ENCODE peak calls at places on chromosomes 4 and X, in five cellular contexts. J is A673, C is pancreas, F is transverse colon, O is stomach. B is an unnamed sample. For H3K4me1, the result is how much of the 10 kb centered on the place peaks cover.

GRCh38 chrX:144896323-144896722 is 351.0 kb upstream of the SPANXN1 start:
- DNase-seq in J (peak), C (no peak), F (no peak), O (no peak), B (no peak)

GRCh38 chr4:40246547-40246900 is 49.7 kb downstream of the RHOH start:
- DNase-seq in J (no peak), C (no peak), F (no peak), O (no peak), B (no peak)

GRCh38 chr4:48341776-48342558 is 638 bp downstream of the SLAIN2 start:
- DNase-seq in J (peak), C (peak), F (peak), O (peak), B (peak)

GRCh38 chr4:10584042-10584441 is 100.5 kb downstream of the CLNK start:
- DNase-seq in J (peak), C (no peak), F (peak), O (peak), B (no peak)

GRCh38 chr4:158371158-158371557 is 150.5 kb upstream of the RXFP1 start:
- DNase-seq in J (no peak), C (no peak), F (no peak), O (no peak), B (no peak)

GRCh38 chr4:185589067-185589844 is 53.9 kb upstream of the PDLIM3 start:
- DNase-seq in J (no peak), C (no peak), F (no peak), O (no peak), B (no peak)

GRCh38 chrX:110012818-110013484 is 10.0 kb downstream of the TMEM164 start:
- DNase-seq in J (no peak), C (no peak), F (no peak), O (peak), B (no peak)

GRCh38 chr4:40180356-40180755 is 16.5 kb upstream of the RHOH start:
- DNase-seq in J (peak), C (no peak), F (no peak), O (no peak), B (no peak)

GRCh38 chrX:29545878-29546277 is 669.5 kb upstream of the MAGEB2 start:
- DNase-seq in J (no peak), C (no peak), F (no peak), O (no peak), B (no peak)

GRCh38 chrX:85326234-85327059 is 53.0 kb downstream of the POF1B start:
- DNase-seq in J (no peak), C (peak), F (no peak), O (peak), B (peak)

GRCh38 chr4:23260510-23260909 is 567.8 kb downstream of the GBA3 start:
- DNase-seq in J (no peak), C (no peak), F (no peak), O (no peak), B (no peak)

GRCh38 chr4:2079926-2080325 is 20.8 kb downstream of the NAT8L start:
- DNase-seq in J (no peak), C (peak), F (peak), O (no peak), B (peak)

GRCh38 chr4:87009095-87009648 is 74.4 kb downstream of the AFF1 start:
- DNase-seq in J (no peak), C (no peak), F (peak), O (no peak), B (no peak)

GRCh38 chr4:131337956-131338355 is 1811.1 kb upstream of the PCDH10 start:
- DNase-seq in J (no peak), C (no peak), F (no peak), O (no peak), B (no peak)

GRCh38 chrX:147917700-147918694 is 6.3 kb downstream of the FMR1 start:
- DNase-seq in J (peak), C (no peak), F (no peak), O (no peak), B (no peak)

GRCh38 chrX:40373641-40374040 is 207.1 kb upstream of the ATP6AP2 start:
- DNase-seq in J (no peak), C (no peak), F (no peak), O (no peak), B (no peak)

GRCh38 chr4:152778656-152779512 is 646 bp downstream of the TIGD4 start:
- DNase-seq in J (peak), C (peak), F (peak), O (peak), B (peak)

GRCh38 chr4:7447236-7447635 is 12.5 kb upstream of the PSAPL1 start:
- DNase-seq in J (no peak), C (no peak), F (no peak), O (no peak), B (no peak)

GRCh38 chr4:48173055-48173991 is 39.3 kb upstream of the TXK start:
- DNase-seq in J (peak), C (no peak), F (no peak), O (no peak), B (no peak)

GRCh38 chr4:48963042-48963679 is 22.9 kb upstream of the CWH43 start:
- DNase-seq in J (peak), C (no peak), F (peak), O (peak), B (peak)

GRCh38 chr4:81466841-81467671 is 4.7 kb downstream of the RASGEF1B start:
- DNase-seq in J (peak), C (no peak), F (peak), O (peak), B (peak)

GRCh38 chr4:169274033-169274432 is 3.3 kb upstream of the SH3RF1 start:
- DNase-seq in J (no peak), C (no peak), F (no peak), O (no peak), B (no peak)

GRCh38 chr4:150569384-150569987 is 12.5 kb upstream of the MAB21L2 start:
- DNase-seq in J (no peak), C (no peak), F (no peak), O (no peak), B (no peak)

GRCh38 chr4:87934973-87935372 is 40.5 kb upstream of the SPP1 start:
- DNase-seq in J (no peak), C (no peak), F (no peak), O (no peak), B (no peak)

GRCh38 chr4:153075256-153075630 is 129.0 kb upstream of the TRIM2 start:
- DNase-seq in J (no peak), C (no peak), F (no peak), O (no peak), B (no peak)

GRCh38 chr4:55499495-55499894 is 47.2 kb downstream of the CLOCK start:
- DNase-seq in J (no peak), C (no peak), F (no peak), O (no peak), B (no peak)

GRCh38 chr4:7911044-7911578 is 28.6 kb downstream of the AFAP1 start:
- DNase-seq in J (no peak), C (no peak), F (no peak), O (no peak), B (no peak)

GRCh38 chr4:75849459-75849858 is 52.8 kb downstream of the PPEF2 start:
- DNase-seq in J (no peak), C (no peak), F (no peak), O (no peak), B (no peak)

GRCh38 chr4:143773998-143774898 is 73.8 kb upstream of the FREM3 start:
- DNase-seq in J (peak), C (no peak), F (peak), O (peak), B (peak)

GRCh38 chrX:152640039-152640818 is 2.5 kb downstream of the GABRQ start:
- DNase-seq in J (no peak), C (no peak), F (no peak), O (no peak), B (no peak)

GRCh38 chr4:155974476-155974749 is 20.7 kb upstream of the CTSO start:
- DNase-seq in J (no peak), C (no peak), F (no peak), O (no peak), B (no peak)

GRCh38 chr4:140094701-140095420 is 59.1 kb downstream of the MAML3 start:
- DNase-seq in J (no peak), C (peak), F (peak), O (peak), B (peak)

GRCh38 chr4:34878961-34879360 is 1365.4 kb downstream of the ARAP2 start:
- DNase-seq in J (no peak), C (no peak), F (no peak), O (no peak), B (no peak)

GRCh38 chrX:127085939-127086338 is 266.4 kb downstream of the PRR32 start:
- DNase-seq in J (no peak), C (no peak), F (no peak), O (no peak), B (no peak)

GRCh38 chr4:25881187-25881586 is 18.4 kb upstream of the SEL1L3 start:
- DNase-seq in J (no peak), C (no peak), F (no peak), O (no peak), B (no peak)

GRCh38 chr4:25879587-25879986 is 16.8 kb upstream of the SEL1L3 start:
- DNase-seq in J (no peak), C (no peak), F (no peak), O (no peak), B (no peak)

GRCh38 chr4:25879091-25879584 is 16.4 kb upstream of the SEL1L3 start:
- DNase-seq in J (no peak), C (no peak), F (no peak), O (no peak), B (no peak)

GRCh38 chr4:25879991-25880641 is 17.3 kb upstream of the SEL1L3 start:
- DNase-seq in J (no peak), C (no peak), F (no peak), O (no peak), B (no peak)

GRCh38 chr4:25878676-25879075 is 15.9 kb upstream of the SEL1L3 start:
- DNase-seq in J (no peak), C (no peak), F (peak), O (no peak), B (peak)
- H3K4me1 ChIP-seq in J (under half), C (under half), F (under half), O (under half), B (under half)

GRCh38 chr4:3747582-3747906 is 18.6 kb upstream of the ADRA2C start:
- DNase-seq in J (no peak), C (no peak), F (no peak), O (no peak), B (no peak)
- TF ChIP-seq CTCF in J (peak), C (no peak), F (peak), O (no peak), B (no peak)

GRCh38 chr4:38014421-38014852 is 54.2 kb downstream of the PTTG2 start:
- DNase-seq in J (no peak), C (no peak), F (no peak), O (no peak), B (no peak)
- H3K27ac ChIP-seq in J (no peak), C (no peak), F (peak), O (peak), B (peak)

GRCh38 chr4:121799888-121800501 is 1.1 kb upstream of the EXOSC9 start:
- DNase-seq in J (no peak), C (no peak), F (no peak), O (no peak), B (no peak)
- H3K4me1 ChIP-seq in J (under half), C (under half), F (under half), O (under half), B (under half)

DNA sequence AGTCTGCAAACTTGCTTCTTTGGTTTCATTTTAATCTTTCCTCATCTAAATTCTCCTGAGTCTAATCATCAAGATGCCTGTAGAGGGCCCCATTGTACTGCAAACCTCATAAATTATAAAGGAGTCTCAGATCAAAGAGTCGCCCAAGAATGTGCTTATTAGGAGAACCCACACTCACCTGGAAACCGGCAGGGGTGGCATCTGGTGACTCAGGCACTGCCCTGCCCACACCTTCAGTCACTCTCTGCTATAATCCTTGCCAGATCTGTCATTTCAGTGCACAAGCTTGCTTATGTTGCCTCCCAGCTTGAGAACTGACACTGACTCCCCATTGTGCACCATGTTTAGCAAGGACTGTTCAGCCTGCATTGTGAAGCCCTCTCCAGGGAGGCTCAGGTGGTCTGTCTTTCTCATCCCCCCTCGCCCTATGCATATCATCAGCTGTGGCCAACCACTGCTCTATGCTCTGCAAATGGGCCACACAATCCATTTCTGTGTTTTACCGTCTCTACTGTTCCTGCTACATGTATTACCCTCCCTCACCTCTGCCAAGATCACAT is 12.4 kb downstream of the EPGN start:
- DNase-seq in J (peak), C (no peak), F (peak), O (peak), B (peak)
- TF ChIP-seq CTCF in J (peak), C (peak), F (peak), O (no peak), B (no peak)

GRCh38 chr4:113741971-113742370 is 19.6 kb downstream of the CAMK2D start:
- DNase-seq in J (no peak), C (no peak), F (no peak), O (no peak), B (no peak)

GRCh38 chr4:113742643-113743042 is 18.9 kb downstream of the CAMK2D start:
- DNase-seq in J (no peak), C (no peak), F (no peak), O (no peak), B (no peak)

GRCh38 chr4:113745724-113746123 is 15.8 kb downstream of the CAMK2D start:
- DNase-seq in J (no peak), C (no peak), F (no peak), O (no peak), B (no peak)

GRCh38 chr4:113744667-113745241 is 16.8 kb downstream of the CAMK2D start:
- DNase-seq in J (no peak), C (no peak), F (no peak), O (no peak), B (no peak)

GRCh38 chr4:113743690-113744089 is 17.8 kb downstream of the CAMK2D start:
- DNase-seq in J (no peak), C (no peak), F (no peak), O (no peak), B (no peak)
- H3K27ac ChIP-seq in J (no peak), C (no peak), F (no peak), O (no peak), B (no peak)

GRCh38 chrX:25389276-25389675 is 373.5 kb upstream of the ARX start:
- DNase-seq in J (no peak), C (no peak), F (no peak), O (no peak), B (no peak)
- H3K4me1 ChIP-seq in J (under half), C (under half), F (under half), O (under half), B (under half)

GRCh38 chr4:77433102-77433733 is 172.4 kb upstream of the CXCL13 start:
- DNase-seq in J (peak), C (no peak), F (no peak), O (no peak), B (no peak)

GRCh38 chr4:77430847-77431246 is 174.8 kb upstream of the CXCL13 start:
- DNase-seq in J (peak), C (no peak), F (no peak), O (no peak), B (no peak)

GRCh38 chr4:77437079-77437478 is 168.5 kb upstream of the CXCL13 start:
- DNase-seq in J (no peak), C (no peak), F (no peak), O (no peak), B (no peak)

GRCh38 chr4:77434299-77435092 is 171.1 kb upstream of the CXCL13 start:
- DNase-seq in J (no peak), C (no peak), F (no peak), O (no peak), B (no peak)

DNA sequence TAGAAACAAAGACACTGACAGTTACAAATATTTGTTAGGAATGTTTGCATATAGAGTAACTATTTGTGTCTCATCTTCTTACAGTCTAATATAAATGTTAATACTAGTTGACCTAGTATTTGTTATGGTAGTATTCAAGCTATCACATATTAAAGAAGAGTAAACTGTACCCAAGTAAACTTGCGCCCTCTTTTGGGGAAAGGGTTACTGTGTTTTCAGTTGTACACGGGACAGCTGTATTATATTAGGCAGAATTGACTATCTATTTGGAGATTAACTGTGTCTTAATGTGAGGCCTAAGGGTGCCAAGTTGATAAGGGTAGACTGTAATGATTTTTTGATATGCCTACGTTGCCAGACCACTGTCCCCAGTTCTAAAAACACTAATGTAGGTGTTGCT is 172.9 kb upstream of the CXCL13 start:
- DNase-seq in J (no peak), C (no peak), F (no peak), O (no peak), B (no peak)
- TF ChIP-seq CTCF in J (peak), C (no peak), F (no peak), O (no peak), B (no peak)

B was measured in Peyer's patch.